ENCODE peak calls at places on chromosomes 7 and 10, in six cellular contexts. X is Peyer's patch, G is heart left ventricle, Y is transverse colon, W is H1, A is prostate gland. C is an unnamed sample.

GRCh38 chr10:42783181-42783549 is 570 bp downstream of the BMS1 start:
- DNase-seq in W (no peak), A (peak; percentile 22), G (peak; percentile 30), X (peak; percentile 49), Y (peak; percentile 15), C (no peak)

GRCh38 chr10:99661370-99661749 is 2.1 kb downstream of the ENTPD7 start:
- DNase-seq in G (no peak), A (no peak), Y (no peak), X (peak; percentile 55), W (no peak), C (no peak)

GRCh38 chr10:132684164-132684891 is 101.6 kb downstream of the NKX6-2 start:
- DNase-seq in G (peak; percentile 3), Y (no peak), A (no peak), X (peak; percentile 50), W (no peak), C (no peak)

GRCh38 chr7:83305027-83305426 is 142.3 kb upstream of the PCLO start:
- DNase-seq in W (no peak), A (no peak), X (no peak), Y (no peak), G (no peak), C (no peak)

GRCh38 chr10:63161592-63161991 is 28.5 kb downstream of the NRBF2 start:
- DNase-seq in A (no peak), W (no peak), G (no peak), X (no peak), Y (no peak), C (no peak)

GRCh38 chr7:138243430-138243829 is 167.2 kb downstream of the AKR1D1 start:
- DNase-seq in Y (no peak), A (no peak), G (no peak), X (no peak), W (peak; percentile 91), C (no peak)

GRCh38 chr7:13880789-13881188 is 108.7 kb downstream of the ETV1 start:
- DNase-seq in A (no peak), X (no peak), Y (no peak), G (no peak), W (no peak), C (no peak)

GRCh38 chr7:74092964-74093339 is 9.3 kb downstream of the LIMK1 start:
- DNase-seq in Y (peak; percentile 61), G (peak; percentile 60), X (peak; percentile 78), W (no peak), A (no peak), C (peak; percentile 70)

GRCh38 chr7:26202019-26202985 is 757 bp downstream of the CBX3 start:
- DNase-seq in G (peak; percentile 64), W (no peak), X (peak; percentile 78), Y (peak; percentile 53), A (no peak), C (no peak)

GRCh38 chr7:31975546-31975945 is 94.7 kb downstream of the PDE1C start:
- DNase-seq in X (no peak), W (no peak), G (no peak), A (no peak), Y (no peak), C (no peak)

GRCh38 chr10:58981051-58981450 is 195.4 kb upstream of the PHYHIPL start:
- DNase-seq in X (no peak), A (no peak), W (no peak), Y (no peak), G (no peak), C (no peak)

GRCh38 chr7:41887446-41887845 is 184.6 kb upstream of the INHBA start:
- DNase-seq in Y (no peak), A (no peak), X (no peak), G (no peak), W (no peak), C (no peak)

GRCh38 chr7:113321201-113321600 is 202.8 kb upstream of the SMIM30 start:
- DNase-seq in W (no peak), X (no peak), G (no peak), A (no peak), Y (no peak), C (no peak)

GRCh38 chr10:11663763-11664555 is 52.5 kb upstream of the USP6NL start:
- DNase-seq in Y (peak; percentile 75), W (no peak), X (peak; percentile 86), A (no peak), G (no peak), C (peak; percentile 47)

GRCh38 chr10:97154789-97155188 is 31.0 kb downstream of the SLIT1 start:
- DNase-seq in A (no peak), X (no peak), Y (no peak), G (no peak), W (no peak), C (no peak)

GRCh38 chr7:91266067-91266930 is 2.1 kb downstream of the FZD1 start:
- DNase-seq in X (no peak), W (no peak), Y (peak; percentile 16), A (peak; percentile 45), G (peak; percentile 24), C (no peak)

GRCh38 chr7:23811540-23811939 is 101.5 kb downstream of the STK31 start:
- DNase-seq in A (no peak), G (no peak), W (no peak), X (no peak), Y (no peak), C (no peak)

GRCh38 chr10:22640351-22640750 is 74.0 kb downstream of the PIP4K2A start:
- DNase-seq in W (no peak), A (no peak), G (no peak), Y (no peak), X (no peak), C (no peak)

GRCh38 chr10:17147884-17148494 is 18.4 kb upstream of the CUBN start:
- DNase-seq in G (no peak), W (no peak), A (no peak), X (peak; percentile 72), Y (peak; percentile 13), C (no peak)

GRCh38 chr10:79483948-79484347 is 28.4 kb upstream of the EIF5AL1 start:
- DNase-seq in X (no peak), Y (no peak), W (no peak), G (peak; percentile 67), A (no peak), C (no peak)

GRCh38 chr7:26279405-26279804 is 12.3 kb upstream of the SNX10 start:
- DNase-seq in A (no peak), X (no peak), G (no peak), W (no peak), Y (no peak), C (no peak)

GRCh38 chr10:20797290-20797689 is 99.8 kb downstream of the NEBL start:
- DNase-seq in X (no peak), Y (no peak), A (no peak), W (no peak), G (no peak), C (no peak)

GRCh38 chr10:121695731-121696464 is 97.7 kb upstream of the FGFR2 start:
- DNase-seq in G (no peak), Y (no peak), A (no peak), W (no peak), X (no peak), C (no peak)

GRCh38 chr10:47176903-47177860 is 122.8 kb upstream of the GDF10 start:
- DNase-seq in G (no peak), Y (no peak), W (no peak), A (no peak), X (no peak), C (no peak)

GRCh38 chr10:78053201-78053868 is 19.7 kb downstream of the RPS24 start:
- DNase-seq in W (no peak), Y (no peak), X (no peak), A (no peak), G (no peak), C (no peak)

GRCh38 chr7:116692599-116693308 is 20.8 kb downstream of the MET start:
- DNase-seq in Y (no peak), A (no peak), W (no peak), X (no peak), G (no peak), C (no peak)

GRCh38 chr10:130111115-130111847 is 651 bp upstream of the C10orf143 start:
- DNase-seq in G (peak; percentile 97), A (peak; percentile 98), X (peak; percentile 99), Y (peak; percentile 96), W (peak; percentile 90), C (peak; percentile 85)
- TF ChIP-seq POLR2A in G (no peak), A (peak; percentile 55), X (peak; percentile 60), Y (peak; percentile 57), W (peak; percentile 44), C (peak; percentile 62)

DNA sequence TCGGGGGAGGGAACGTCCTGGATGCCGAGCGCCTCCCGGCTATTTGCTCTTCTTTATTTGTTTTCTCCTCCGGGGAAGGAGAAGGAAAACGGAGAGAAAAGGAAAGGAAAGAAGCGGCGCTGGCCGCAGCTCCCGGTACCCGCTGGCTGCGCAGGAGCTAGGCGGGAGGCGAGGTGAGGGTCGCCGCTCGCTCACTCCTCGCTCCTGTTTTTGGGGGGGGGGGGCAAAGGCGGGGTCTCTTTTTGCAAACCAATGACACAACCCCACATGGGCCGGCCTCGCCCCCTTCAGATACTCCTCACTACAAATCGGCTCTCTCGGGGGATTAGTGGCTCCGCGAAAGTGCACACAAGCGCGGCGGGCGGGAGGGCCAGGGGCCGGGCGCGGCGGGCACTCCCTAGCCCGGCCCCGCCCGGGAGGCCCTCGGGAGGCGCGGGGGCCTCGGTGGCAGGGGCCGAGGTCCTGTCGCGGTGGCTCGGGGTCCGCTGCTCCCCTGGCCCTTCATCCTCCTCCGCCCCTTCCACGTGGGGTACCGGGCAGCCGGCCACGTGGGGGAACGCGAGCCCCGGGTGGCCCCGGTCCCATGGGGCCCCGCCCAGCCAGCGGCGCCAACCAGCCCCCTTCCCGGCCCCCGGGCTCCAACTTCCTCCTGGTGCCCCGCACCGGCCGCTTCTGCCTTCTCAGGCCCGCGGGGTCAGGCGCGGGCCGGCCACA is 650 bp upstream of the CTBP2 start:
- DNase-seq in X (peak; percentile 73), G (peak; percentile 81), W (peak; percentile 62), Y (peak; percentile 72), A (peak; percentile 87), C (no peak)
- TF ChIP-seq POLR2A in X (no peak), G (no peak), W (peak; percentile 27), Y (no peak), A (peak; percentile 55), C (no peak)

GRCh38 chr10:72277340-72277995 is 3.7 kb downstream of the DDIT4 start:
- DNase-seq in X (no peak), A (no peak), G (no peak), W (no peak), Y (no peak), C (no peak)

GRCh38 chr10:72274730-72275350 is 1.1 kb downstream of the DDIT4 start:
- DNase-seq in W (no peak), A (peak; percentile 80), G (peak; percentile 68), Y (peak; percentile 85), X (peak; percentile 90), C (peak; percentile 56)

GRCh38 chr10:72275351-72276012 is 1.8 kb downstream of the DDIT4 start:
- DNase-seq in A (no peak), G (no peak), Y (peak; percentile 46), W (no peak), X (no peak), C (no peak)

GRCh38 chr10:72276421-72277339 is 3.0 kb downstream of the DDIT4 start:
- DNase-seq in A (no peak), X (no peak), W (no peak), G (no peak), Y (peak; percentile 44), C (no peak)

DNA sequence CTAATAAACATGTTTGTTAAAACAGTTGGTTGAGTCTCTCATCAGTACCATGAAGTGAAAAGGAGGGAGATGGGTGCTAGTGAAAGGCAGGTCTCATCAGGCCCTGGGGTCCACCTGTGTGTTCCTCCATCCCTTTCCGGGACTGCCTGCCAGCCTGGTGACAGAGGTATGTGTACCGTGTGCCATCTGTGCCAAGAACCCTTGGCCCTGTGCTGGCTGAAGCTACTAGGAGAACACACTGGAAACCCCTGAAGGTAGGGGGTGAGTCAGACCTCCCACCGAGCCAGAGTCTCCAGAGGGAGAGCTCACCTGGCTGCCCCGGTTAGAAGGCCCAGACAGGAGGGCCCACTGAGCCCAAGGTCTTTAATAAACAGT is 2.3 kb downstream of the DDIT4 start:
- DNase-seq in Y (peak; percentile 66), A (peak; percentile 93), X (peak; percentile 66), G (no peak), W (no peak), C (no peak)
- TF ChIP-seq POLR2A in Y (peak; percentile 37), A (peak; percentile 37), X (no peak), G (no peak), W (peak; percentile 27), C (no peak)

GRCh38 chr10:127354992-127355391 is 158.6 kb upstream of the INSYN2A start:
- DNase-seq in Y (no peak), W (no peak), A (no peak), G (no peak), X (no peak), C (no peak)
- TF ChIP-seq POLR2A in Y (no peak), W (no peak), A (no peak), G (no peak), X (no peak), C (no peak)

C was measured in GM12891.